ENCODE peak calls at places on chromosome 14, in ten cellular contexts. V is lower lobe of right lung, J is neural progenitor cell, T is fibroblast of lung, Y is thoracic aorta, Z is A549, H is astrocyte, P is A673, N is right lobe of liver, W is stomach. E is an unnamed sample.

GRCh38 chr14:80996049-80996901 is 40.9 kb downstream of the TSHR start:
- DNase-seq in V (no peak), J (peak; percentile 64), T (peak; percentile 89), Y (no peak), Z (peak; percentile 65), H (peak; percentile 65), P (peak; percentile 81), N (peak; percentile 50), W (no peak), E (no peak)

GRCh38 chr14:61478971-61479473 is 157.6 kb downstream of the PRKCH start:
- DNase-seq in V (no peak), J (no peak), T (no peak), Y (no peak), Z (no peak), H (no peak), P (no peak), N (no peak), W (no peak), E (no peak)

GRCh38 chr14:91418387-91419043 is 895 bp upstream of the CCDC88C start:
- DNase-seq in V (peak; percentile 81), J (peak; percentile 70), T (peak; percentile 48), Y (no peak), Z (peak; percentile 52), H (no peak), P (peak; percentile 78), N (peak; percentile 77), W (peak; percentile 79), E (peak; percentile 70)

GRCh38 chr14:75132374-75133086 is 5.7 kb upstream of the NEK9 start:
- DNase-seq in V (no peak), J (peak; percentile 81), T (peak; percentile 84), Y (no peak), Z (peak; percentile 38), H (peak; percentile 22), P (peak; percentile 88), N (no peak), W (no peak), E (no peak)

GRCh38 chr14:105498430-105499255 is 7.6 kb downstream of the TEDC1 start:
- DNase-seq in V (peak; percentile 42), J (no peak), T (no peak), Y (no peak), Z (no peak), H (no peak), P (no peak), N (peak; percentile 45), W (no peak), E (no peak)

GRCh38 chr14:100679707-100680438 is 46.8 kb upstream of the DLK1 start:
- DNase-seq in V (no peak), J (no peak), T (peak; percentile 83), Y (no peak), Z (no peak), H (peak; percentile 86), P (no peak), N (no peak), W (no peak), E (peak; percentile 49)

GRCh38 chr14:72975776-72976175 is 49.5 kb downstream of the DCAF4 start:
- DNase-seq in V (no peak), J (peak; percentile 18), T (no peak), Y (no peak), Z (peak; percentile 29), H (no peak), P (no peak), N (no peak), W (no peak), E (no peak)

GRCh38 chr14:55514819-55515470 is 65.1 kb upstream of the KTN1 start:
- DNase-seq in V (no peak), J (no peak), T (peak; percentile 81), Y (no peak), Z (no peak), H (peak; percentile 84), P (peak; percentile 88), N (no peak), W (no peak), E (no peak)

GRCh38 chr14:99273724-99274345 is 1.8 kb upstream of the BCL11B start:
- DNase-seq in V (no peak), J (no peak), T (no peak), Y (no peak), Z (peak; percentile 33), H (no peak), P (peak; percentile 56), N (no peak), W (peak; percentile 8), E (no peak)

GRCh38 chr14:54475187-54475881 is 13.4 kb downstream of the GMFB start:
- DNase-seq in V (no peak), J (no peak), T (peak; percentile 63), Y (no peak), Z (no peak), H (peak; percentile 13), P (no peak), N (no peak), W (no peak), E (no peak)

GRCh38 chr14:98775892-98776291 is 496.1 kb downstream of the BCL11B start:
- DNase-seq in V (no peak), J (no peak), T (no peak), Y (no peak), Z (no peak), H (no peak), P (no peak), N (no peak), W (no peak), E (no peak)

GRCh38 chr14:106390947-106391346 is 864.6 kb downstream of the TMEM121 start:
- DNase-seq in V (no peak), J (no peak), T (no peak), Y (no peak), Z (no peak), H (no peak), P (no peak), N (no peak), W (no peak), E (no peak)

GRCh38 chr14:94559638-94560290 is 1.5 kb upstream of the SERPINA4 start:
- DNase-seq in V (no peak), J (no peak), T (no peak), Y (no peak), Z (no peak), H (no peak), P (no peak), N (peak; percentile 96), W (no peak), E (peak; percentile 39)

GRCh38 chr14:96584199-96584906 is 82.2 kb downstream of the PAPOLA start:
- DNase-seq in V (no peak), J (peak; percentile 93), T (no peak), Y (no peak), Z (peak; percentile 57), H (no peak), P (peak; percentile 55), N (no peak), W (no peak), E (no peak)

GRCh38 chr14:30295980-30296379 is 263.0 kb upstream of the G2E3 start:
- DNase-seq in V (peak; percentile 48), J (no peak), T (no peak), Y (no peak), Z (no peak), H (no peak), P (no peak), N (no peak), W (no peak), E (no peak)

DNA sequence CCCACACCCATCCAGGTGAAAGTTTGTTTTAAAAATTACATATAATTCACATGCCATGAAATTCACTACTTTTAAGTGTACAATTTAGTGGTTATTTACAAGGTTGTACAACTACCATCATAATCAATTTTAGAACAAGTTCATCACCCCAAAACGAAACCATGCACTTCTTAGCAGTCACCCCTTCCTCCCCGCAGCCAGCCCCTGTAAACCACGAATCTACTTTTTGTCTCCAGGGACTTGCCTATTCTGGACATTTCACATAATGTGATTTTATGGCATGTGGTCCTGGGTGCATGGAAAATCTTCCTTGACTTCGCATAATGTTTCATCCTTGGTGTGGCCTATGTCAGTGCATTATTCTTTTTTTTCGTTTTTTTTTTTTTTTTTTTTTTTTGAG is 19.2 kb upstream of the TRAF3 start:
- DNase-seq in V (no peak), J (no peak), T (no peak), Y (no peak), Z (no peak), H (no peak), P (no peak), N (no peak), W (no peak), E (no peak)
- H3K4me1 ChIP-seq in V (no peaks in the 10 kb centered on the region), J (no peaks in the 10 kb centered on the region), T (no peaks in the 10 kb centered on the region), Y (no peaks in the 10 kb centered on the region), Z (no peaks in the 10 kb centered on the region), H (peaks cover 2% of the 10 kb centered on the region), P (peaks cover 16% of the 10 kb centered on the region), N (no peaks in the 10 kb centered on the region), W (no peaks in the 10 kb centered on the region), E (no peaks in the 10 kb centered on the region)

GRCh38 chr14:83287300-83287699 is 1753.6 kb upstream of the SEL1L start:
- DNase-seq in V (no peak), J (no peak), T (no peak), Y (no peak), Z (no peak), H (no peak), P (no peak), N (no peak), W (no peak), E (no peak)
- H3K27ac ChIP-seq in V (no peak overlapping the region), J (no peak overlapping the region), T (no peak overlapping the region), Y (no peak overlapping the region), Z (no peak overlapping the region), H (no peak overlapping the region), P (no peak overlapping the region), N (no peak overlapping the region), W (no peak overlapping the region), E (no peak overlapping the region)

DNA sequence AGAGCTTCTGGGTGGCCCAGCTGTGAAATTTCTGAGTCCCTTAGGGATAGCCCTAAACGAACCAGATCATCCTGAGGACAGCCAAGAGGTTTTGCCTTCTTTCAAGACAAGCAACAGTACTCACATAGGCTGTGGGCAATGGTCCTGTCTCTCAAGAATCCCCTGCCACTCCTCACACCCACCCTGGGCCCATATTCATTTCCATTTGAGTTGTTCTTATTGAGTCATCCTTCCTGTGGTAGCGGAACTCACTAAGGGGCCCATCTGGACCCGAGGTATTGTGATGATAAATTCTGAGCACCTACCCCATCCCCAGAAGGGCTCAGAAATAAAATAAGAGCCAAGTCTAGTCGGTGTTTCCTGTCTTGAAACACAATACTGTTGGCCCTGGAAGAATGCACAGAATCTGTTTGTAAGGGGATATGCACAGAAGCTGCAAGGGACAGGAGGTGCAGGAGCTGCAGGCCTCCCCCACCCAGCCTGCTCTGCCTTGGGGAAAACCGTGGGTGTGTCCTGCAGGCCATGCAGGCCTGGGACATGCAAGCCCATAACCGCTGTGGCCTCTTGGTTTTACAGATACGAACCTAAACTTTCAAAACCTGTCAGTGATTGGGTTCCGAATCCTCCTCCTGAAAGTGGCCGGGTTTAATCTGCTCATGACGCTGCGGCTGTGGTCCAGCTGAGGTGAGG is 38.9 kb downstream of the DAD1 start:
- DNase-seq in V (no peak), J (no peak), T (no peak), Y (no peak), Z (no peak), H (peak; percentile 74), P (peak; percentile 97), N (no peak), W (no peak), E (no peak)
- H3K4me3 ChIP-seq in V (no peak overlapping the region), J (no peak overlapping the region), T (no peak overlapping the region), Y (no peak overlapping the region), Z (no peak overlapping the region), H (no peak overlapping the region), P (no peak overlapping the region), N (no peak overlapping the region), W (no peak overlapping the region), E (no peak overlapping the region)

DNA sequence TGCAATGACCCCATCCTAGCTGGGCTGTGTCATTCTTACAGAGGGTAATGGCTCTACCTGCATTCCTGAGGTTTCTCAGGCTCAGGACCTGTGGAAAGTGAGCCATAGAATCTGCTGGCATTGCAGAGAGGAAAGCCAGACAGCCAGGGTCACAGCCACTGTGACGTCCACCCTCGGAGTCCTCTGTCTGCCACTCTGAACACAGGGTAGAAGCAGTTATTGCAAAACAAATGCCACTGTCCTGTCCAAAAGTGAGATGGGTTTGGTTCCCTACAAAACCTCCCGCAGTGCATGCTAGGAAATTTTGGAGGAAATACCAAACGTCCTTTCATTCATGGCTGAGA is 37.8 kb downstream of the TNFAIP2 start:
- DNase-seq in V (no peak), J (no peak), T (no peak), Y (no peak), Z (no peak), H (peak; percentile 5), P (no peak), N (peak; percentile 84), W (no peak), E (no peak)
- H3K4me1 ChIP-seq in V (no peaks in the 10 kb centered on the region), J (no peaks in the 10 kb centered on the region), T (no peaks in the 10 kb centered on the region), Y (peaks cover 10% of the 10 kb centered on the region), Z (peaks cover under 1% of the 10 kb centered on the region), H (no peaks in the 10 kb centered on the region), P (no peaks in the 10 kb centered on the region), N (peaks cover 4% of the 10 kb centered on the region), W (no peaks in the 10 kb centered on the region), E (no peaks in the 10 kb centered on the region)

E was measured in right cardiac atrium.